ENCODE peak calls at places on chromosomes 13 and 19, in six cellular contexts. S is naive thymus-derived CD8-positive, alpha-beta T cell; V is cardiac fibroblast; K is T-cell; Z is NCI-H1048; X is neuronal stem cell. F is an unnamed sample.

GRCh38 chr13:80400164-80400767 is 59.3 kb upstream of the SPRY2 start:
- DNase-seq in S (no peak), V (no peak), K (no peak), Z (no peak), X (no peak), F (no peak)

GRCh38 chr13:27830010-27830409 is 37.7 kb downstream of the GSX1 start:
- DNase-seq in S (no peak), V (peak; percentile 27), K (peak; percentile 13), X (peak; percentile 67), Z (no peak), F (peak; percentile 15)

GRCh38 chr13:45834411-45834994 is 17.1 kb downstream of the SIAH3 start:
- DNase-seq in S (no peak), V (no peak), K (no peak), Z (no peak), X (no peak), F (no peak)

GRCh38 chr19:2394054-2394668 is 33.2 kb downstream of the TIMM13 start:
- DNase-seq in X (no peak), K (no peak), S (no peak), V (no peak), Z (no peak), F (no peak)

GRCh38 chr13:26601669-26602068 is 44.2 kb downstream of the WASF3 start:
- DNase-seq in X (no peak), Z (peak; percentile 11), K (no peak), V (peak; percentile 65), S (no peak), F (no peak)

GRCh38 chr13:48222358-48223015 is 10.5 kb upstream of the ITM2B start:
- DNase-seq in X (no peak), Z (no peak), S (no peak), V (peak; percentile 85), K (no peak), F (peak; percentile 27)

GRCh38 chr13:25214371-25215252 is 42.5 kb upstream of the AMER2 start:
- DNase-seq in Z (no peak), S (no peak), V (peak; percentile 50), K (no peak), X (no peak), F (peak; percentile 22)

GRCh38 chr13:114101325-114101821 is 31.1 kb downstream of the RASA3 start:
- DNase-seq in S (peak; percentile 63), Z (no peak), X (no peak), V (no peak), K (no peak), F (no peak)

GRCh38 chr13:64371045-64371444 is 2859.1 kb downstream of the PCDH9 start:
- DNase-seq in X (no peak), V (peak; percentile 43), S (no peak), K (no peak), Z (no peak), F (peak; percentile 3)

F was measured in astrocyte of the spinal cord.